ENCODE peak calls at places on chromosomes 5 and 9, in four cellular contexts. M is neural progenitor cell, C is fibroblast of lung, H is keratinocyte. N is an unnamed sample.

GRCh38 chr5:174549254-174549653 is 175.1 kb upstream of the MSX2 start:
- DNase-seq in C (peak; percentile 51), M (no peak), H (no peak), N (no peak)

GRCh38 chr9:136619742-136620440 is 42.8 kb upstream of the EGFL7 start:
- DNase-seq in H (no peak), C (peak; percentile 9), M (no peak), N (no peak)

GRCh38 chr5:137714931-137715330 is 21.0 kb downstream of the KLHL3 start:
- DNase-seq in H (no peak), M (no peak), C (no peak), N (no peak)

GRCh38 chr5:36398137-36398536 is 96.4 kb upstream of the RANBP3L start:
- DNase-seq in M (peak; percentile 47), H (no peak), C (peak; percentile 71), N (no peak)

GRCh38 chr5:91271999-91272398 is 111.1 kb downstream of the ARRDC3 start:
- DNase-seq in M (no peak), C (no peak), H (no peak), N (no peak)

GRCh38 chr9:118091676-118092490 is 387.7 kb downstream of the TLR4 start:
- DNase-seq in H (no peak), M (no peak), C (no peak), N (no peak)

GRCh38 chr9:133103183-133103986 is 17.7 kb downstream of the RALGDS start:
- DNase-seq in C (peak; percentile 10), M (peak; percentile 70), H (no peak), N (peak; percentile 72)

GRCh38 chr5:83608122-83608521 is 112.5 kb downstream of the HAPLN1 start:
- DNase-seq in H (no peak), C (peak; percentile 63), M (peak; percentile 76), N (no peak)

GRCh38 chr5:80837679-80838078 is 122.5 kb upstream of the RASGRF2 start:
- DNase-seq in H (no peak), M (no peak), C (no peak), N (no peak)

GRCh38 chr5:57216714-57217113 is 42.9 kb downstream of the GPBP1 start:
- DNase-seq in M (no peak), C (peak; percentile 71), H (peak; percentile 13), N (peak; percentile 91)

GRCh38 chr9:114240647-114241558 is 82.0 kb upstream of the ORM1 start:
- DNase-seq in H (no peak), M (no peak), C (no peak), N (no peak)

GRCh38 chr5:95283761-95284511 is 958 bp downstream of the MCTP1 start:
- DNase-seq in C (peak; percentile 26), H (no peak), M (peak; percentile 69), N (no peak)

GRCh38 chr9:2816476-2817141 is 27.3 kb downstream of the PUM3 start:
- DNase-seq in M (no peak), C (peak; percentile 97), H (no peak), N (no peak)

GRCh38 chr9:121269030-121269887 is 1.3 kb downstream of the GSN start:
- DNase-seq in H (no peak), M (peak; percentile 72), C (peak; percentile 29), N (peak; percentile 55)

GRCh38 chr5:39783756-39784421 is 359.1 kb upstream of the DAB2 start:
- DNase-seq in C (peak; percentile 42), M (no peak), H (no peak), N (no peak)

GRCh38 chr5:15995206-15996052 is 184.2 kb downstream of the MARCHF11 start:
- DNase-seq in H (no peak), M (peak; percentile 57), C (peak; percentile 39), N (no peak)

GRCh38 chr5:15993934-15994333 is 185.7 kb downstream of the MARCHF11 start:
- DNase-seq in C (peak; percentile 13), M (no peak), H (no peak), N (no peak)

GRCh38 chr5:15991586-15991985 is 188.0 kb downstream of the MARCHF11 start:
- DNase-seq in M (no peak), H (no peak), C (no peak), N (no peak)

GRCh38 chr5:15993334-15993733 is 186.3 kb downstream of the MARCHF11 start:
- DNase-seq in H (peak; percentile 26), C (peak; percentile 75), M (no peak), N (no peak)

GRCh38 chr5:15992918-15993317 is 186.7 kb downstream of the MARCHF11 start:
- DNase-seq in M (no peak), H (no peak), C (peak; percentile 82), N (no peak)
- TF ChIP-seq CTCF in M (no peak), H (no peak), C (peak; percentile 10), N (no peak)

GRCh38 chr5:181052526-181052927 is 12.5 kb downstream of the BTNL9 start:
- DNase-seq in C (peak; percentile 6), H (no peak), M (no peak), N (no peak)

GRCh38 chr5:181053760-181054122 is 13.7 kb downstream of the BTNL9 start:
- DNase-seq in H (no peak), C (no peak), M (peak; percentile 57), N (no peak)

GRCh38 chr5:181051841-181052525 is 11.9 kb downstream of the BTNL9 start:
- DNase-seq in H (no peak), C (no peak), M (no peak), N (no peak)

GRCh38 chr5:181054138-181054537 is 14.1 kb downstream of the BTNL9 start:
- DNase-seq in C (no peak), H (no peak), M (peak; percentile 31), N (no peak)

DNA sequence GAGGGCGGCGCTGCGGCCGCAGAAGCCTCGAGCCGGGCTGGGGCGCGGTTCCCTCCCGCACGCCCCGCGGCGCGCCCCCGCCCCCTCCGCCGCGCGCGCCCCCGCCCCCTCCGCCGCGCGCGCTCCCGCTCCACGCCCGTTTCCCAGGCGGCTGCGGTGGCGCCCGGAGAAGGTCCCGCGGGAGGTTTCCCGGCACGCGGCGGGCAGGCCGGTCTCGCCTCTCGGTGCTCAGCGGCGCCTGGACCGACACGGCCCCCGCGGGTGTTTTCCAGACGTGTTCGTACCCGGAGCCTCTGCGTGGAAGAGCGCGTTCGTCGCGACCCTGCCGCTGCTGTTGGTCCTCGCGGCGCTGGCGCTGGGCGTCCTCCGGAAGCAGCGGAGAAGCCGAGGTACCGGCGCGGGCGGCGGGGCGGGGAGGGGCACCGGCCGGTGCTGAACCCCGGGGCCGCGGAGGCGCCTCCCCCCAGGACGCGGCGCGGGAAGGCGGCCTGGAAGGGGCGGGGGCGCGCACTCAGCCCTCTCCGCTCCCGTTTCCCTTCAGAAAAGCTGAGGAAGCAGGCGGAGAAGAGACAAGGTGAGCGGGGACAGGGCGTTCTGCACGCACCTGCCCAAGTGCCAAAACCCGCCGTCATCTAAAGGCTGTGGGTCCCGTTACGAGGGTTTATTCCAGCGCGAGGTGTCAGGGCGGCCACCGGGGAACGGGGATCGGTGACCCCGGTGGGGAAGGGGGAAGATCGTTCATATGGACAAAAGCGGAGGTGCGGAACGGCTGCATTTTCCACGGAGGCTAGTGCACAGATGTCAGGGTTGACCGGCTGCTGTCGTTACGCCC is 13.1 kb downstream of the BTNL9 start:
- DNase-seq in C (no peak), H (no peak), M (peak; percentile 62), N (no peak)
- TF ChIP-seq EZH2 in C (peak; percentile 95), H (peak; percentile 99), M (no peak), N (no peak)

DNA sequence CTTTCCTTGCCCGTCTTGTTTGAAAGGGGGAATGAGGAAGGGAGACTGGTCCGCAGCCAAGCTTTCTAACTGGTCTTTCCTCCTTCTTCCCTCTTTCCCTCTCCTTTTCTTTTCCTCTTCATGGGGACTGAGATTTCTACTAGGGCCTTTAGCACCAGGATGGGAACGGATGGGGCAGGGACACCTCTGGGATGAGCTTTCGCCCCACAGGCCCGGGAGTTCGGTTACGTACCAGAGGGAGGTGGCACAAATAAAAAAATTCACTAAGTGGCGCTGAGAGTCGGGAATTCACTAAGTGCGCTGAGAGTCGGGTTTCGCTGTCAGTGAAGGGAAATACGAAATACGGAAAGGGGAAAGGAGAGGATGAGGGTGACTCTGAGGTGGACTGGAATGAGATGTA is 21.6 kb downstream of the BTNL9 start:
- DNase-seq in H (no peak), C (no peak), M (no peak), N (no peak)
- H3K4me3 ChIP-seq in H (no peak overlapping the region), C (no peak overlapping the region), M (no peak overlapping the region), N (no peak overlapping the region)

DNA sequence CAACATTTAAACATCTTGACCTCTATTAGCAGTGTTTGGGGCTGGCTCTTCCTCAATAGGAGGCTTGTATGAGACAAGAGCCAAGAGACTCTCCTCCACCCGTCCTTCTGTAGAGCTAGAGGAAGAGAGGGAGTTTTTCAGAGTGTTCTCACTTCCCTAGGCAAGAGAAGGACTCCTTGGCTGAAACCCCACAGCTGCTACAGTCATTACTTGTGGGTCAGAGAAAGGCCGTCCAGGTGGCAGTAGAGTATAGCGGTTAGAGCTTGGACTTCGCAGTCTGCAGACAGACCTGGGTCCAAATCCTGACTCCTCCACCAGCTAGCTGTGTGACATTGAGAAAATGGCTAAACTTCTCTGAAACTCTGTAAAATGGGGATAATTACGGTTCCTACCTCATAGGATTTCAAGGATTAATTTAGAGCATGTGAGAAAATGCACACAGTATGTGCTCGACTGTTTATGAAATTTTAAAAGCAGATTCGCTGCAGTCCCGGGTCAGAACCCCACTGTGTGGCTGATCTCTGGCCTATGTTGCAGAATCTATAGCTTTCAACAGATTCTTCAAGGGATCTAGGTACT is 80.8 kb upstream of the ARAP3 start:
- DNase-seq in C (no peak), H (no peak), M (no peak), N (no peak)
- TF ChIP-seq CTCF in C (no peak), H (no peak), M (no peak), N (no peak)

DNA sequence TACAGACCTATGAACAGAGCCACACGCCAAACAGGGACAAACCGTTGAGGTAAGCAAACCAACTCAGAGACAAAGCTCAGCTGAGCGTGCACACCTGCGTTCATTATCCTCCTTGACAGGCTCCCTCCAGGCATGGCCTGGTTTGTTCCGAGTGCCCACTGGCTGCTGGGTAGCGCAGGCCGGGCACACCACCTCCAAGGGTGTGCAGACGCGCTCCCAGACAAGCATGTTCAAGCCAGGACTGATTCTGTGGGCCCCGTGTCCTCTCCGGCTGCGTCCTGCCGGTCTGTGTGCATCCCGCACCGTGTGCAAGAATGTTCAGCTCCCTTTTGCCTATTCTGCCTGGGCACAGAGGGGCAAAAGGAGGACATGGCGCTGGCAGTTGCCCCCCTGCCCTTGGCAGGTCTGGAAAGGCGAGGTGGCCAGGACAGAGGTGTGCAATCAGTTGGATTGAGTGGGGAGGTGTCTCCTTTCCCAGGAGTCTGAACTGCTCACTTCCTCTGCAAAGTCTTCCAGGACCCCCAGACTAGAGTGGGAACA is 504 bp upstream of the SMIM32 start:
- DNase-seq in C (no peak), M (no peak), H (no peak), N (no peak)
- TF ChIP-seq EZH2 in C (peak; percentile 67), M (no peak), H (peak; percentile 70), N (no peak)

GRCh38 chr5:1865948-1866347 is 16.8 kb downstream of the IRX4 start:
- DNase-seq in H (no peak), C (no peak), M (no peak), N (no peak)
- H3K4me3 ChIP-seq in H (no peak overlapping the region), C (no peak overlapping the region), M (no peak overlapping the region), N (no peak overlapping the region)

N was measured in PC-9.